ENCODE peak calls at places on chromosomes 16 and 17, in six cellular contexts. N is fibroblast of mammary gland; Y is progenitor cell of endocrine pancreas; J is stimulated activated naive B cell treated with anti-CD40 and anti-IgM and Interleukin-4, amounts not matched to agents 10 μg/mL and 1 μg/mL and 100 μg/mL, for 72 hours; L is heart left ventricle; X is RCC 7860. Q is an unnamed sample.

GRCh38 chr16:52547001-52547833 is at the start of gene TOX3:
- DNase-seq in N (no peak), Y (peak), J (no peak), L (peak), X (no peak), Q (no peak)

GRCh38 chr17:19460695-19461094 is 49.7 kb downstream of the RNF112 start:
- DNase-seq in N (peak), Y (no peak), J (no peak), L (no peak), X (no peak), Q (no peak)

GRCh38 chr17:65956814-65957213 is 235.1 kb downstream of the CEP112 start:
- DNase-seq in N (no peak), Y (no peak), J (no peak), L (no peak), X (no peak), Q (peak)

GRCh38 chr17:66337866-66338472 is 35.6 kb downstream of the PRKCA start:
- DNase-seq in N (no peak), Y (no peak), J (no peak), L (no peak), X (no peak), Q (no peak)

GRCh38 chr16:27717726-27718125 is 167.8 kb downstream of the KATNIP start:
- DNase-seq in N (no peak), Y (no peak), J (no peak), L (peak), X (no peak), Q (no peak)

GRCh38 chr17:54256530-54256929 is 433.8 kb downstream of the KIF2B start:
- DNase-seq in N (no peak), Y (no peak), J (no peak), L (no peak), X (no peak), Q (no peak)

GRCh38 chr16:10170016-10170415 is 12.2 kb downstream of the GRIN2A start:
- DNase-seq in N (peak), Y (no peak), J (no peak), L (no peak), X (no peak), Q (no peak)

GRCh38 chr17:962650-963049 is 16.9 kb downstream of the NXN start:
- DNase-seq in N (no peak), Y (no peak), J (no peak), L (no peak), X (no peak), Q (no peak)

GRCh38 chr17:3835410-3836229 is 10.4 kb downstream of the NCBP3 start:
- DNase-seq in N (no peak), Y (no peak), J (no peak), L (no peak), X (peak), Q (no peak)

GRCh38 chr16:69848635-69849545 is 86.8 kb downstream of the WWP2 start:
- DNase-seq in N (peak), Y (no peak), J (no peak), L (peak), X (no peak), Q (peak)

GRCh38 chr16:27618611-27619380 is 68.9 kb downstream of the KATNIP start:
- DNase-seq in N (no peak), Y (no peak), J (no peak), L (no peak), X (no peak), Q (no peak)

GRCh38 chr17:62797959-62798358 is 10.2 kb downstream of the MARCHF10 start:
- DNase-seq in N (peak), Y (no peak), J (no peak), L (no peak), X (peak), Q (no peak)

GRCh38 chr16:57331355-57331754 is 27.2 kb upstream of the CCL22 start:
- DNase-seq in N (no peak), Y (no peak), J (no peak), L (no peak), X (no peak), Q (no peak)

GRCh38 chr17:57935833-57936807 is 19.1 kb downstream of the CUEDC1 start:
- DNase-seq in N (peak), Y (no peak), J (no peak), L (no peak), X (peak), Q (no peak)

GRCh38 chr16:85570213-85570734 is 42.8 kb upstream of the GSE1 start:
- DNase-seq in N (no peak), Y (no peak), J (peak), L (no peak), X (no peak), Q (no peak)

GRCh38 chr16:50273888-50274770 is 7.8 kb downstream of the ADCY7 start:
- DNase-seq in N (no peak), Y (no peak), J (peak), L (peak), X (no peak), Q (no peak)

GRCh38 chr17:76197911-76198310 is 42.4 kb downstream of the RNF157 start:
- DNase-seq in N (no peak), Y (no peak), J (no peak), L (peak), X (no peak), Q (no peak)

GRCh38 chr17:11986939-11987329 is 10.3 kb downstream of the ZNF18 start:
- DNase-seq in N (peak), Y (no peak), J (no peak), L (no peak), X (peak), Q (peak)

GRCh38 chr17:2837147-2837561 is 40.9 kb downstream of the RAP1GAP2 start:
- DNase-seq in N (no peak), Y (no peak), J (peak), L (no peak), X (no peak), Q (no peak)

GRCh38 chr17:34254651-34255380 is at the start of gene CCL2:
- DNase-seq in N (peak), Y (no peak), J (no peak), L (peak), X (peak), Q (peak)

GRCh38 chr17:50426814-50427787 is 1.1 kb downstream of the ACSF2 start:
- DNase-seq in N (peak), Y (no peak), J (peak), L (no peak), X (peak), Q (peak)

GRCh38 chr17:27428781-27429505 is 27.3 kb upstream of the KSR1 start:
- DNase-seq in N (no peak), Y (no peak), J (no peak), L (no peak), X (no peak), Q (no peak)

GRCh38 chr16:85579199-85579598 is 33.9 kb upstream of the GSE1 start:
- DNase-seq in N (no peak), Y (no peak), J (no peak), L (no peak), X (no peak), Q (no peak)

GRCh38 chr17:41377546-41377945 is 4.6 kb downstream of the KRT34 start:
- DNase-seq in N (peak), Y (no peak), J (no peak), L (no peak), X (no peak), Q (peak)

GRCh38 chr17:32310927-32311568 is 30.9 kb downstream of the C17orf75 start:
- DNase-seq in N (peak), Y (no peak), J (no peak), L (no peak), X (no peak), Q (no peak)

GRCh38 chr16:83040174-83040573 is 413.4 kb downstream of the CDH13 start:
- DNase-seq in N (peak), Y (no peak), J (no peak), L (no peak), X (peak), Q (peak)

GRCh38 chr17:71110326-71110725 is 941.0 kb downstream of the KCNJ2 start:
- DNase-seq in N (peak), Y (no peak), J (no peak), L (no peak), X (no peak), Q (peak)

GRCh38 chr17:63543822-63544420 is 6.4 kb upstream of the DCAF7 start:
- DNase-seq in N (no peak), Y (no peak), J (no peak), L (no peak), X (no peak), Q (no peak)

Q was measured in bronchial epithelial cell.